ENCODE peak calls at places on chromosomes 3 and 15, in seven cellular contexts. S is astrocyte of the spinal cord; U is CD8-positive, alpha-beta T cell; Y is glutamatergic neuron; Z is HFF-Myc; D is pancreas; J is AG04449. I is an unnamed sample.

GRCh38 chr3:124877617-124878016 is 9.5 kb downstream of the ITGB5 start:
- DNase-seq in Z (no peak), D (no peak), Y (no peak), J (no peak), U (no peak), S (no peak), I (no peak)

GRCh38 chr3:119637679-119638525 is 22.5 kb downstream of the POPDC2 start:
- DNase-seq in U (no peak), D (no peak), Y (no peak), Z (peak; percentile 69), S (peak; percentile 88), J (peak; percentile 79), I (no peak)

GRCh38 chr15:78662028-78662427 is 21.0 kb upstream of the CHRNB4 start:
- DNase-seq in J (no peak), U (no peak), Z (no peak), S (no peak), Y (no peak), D (no peak), I (no peak)

GRCh38 chr15:53747501-53748068 is 11.9 kb downstream of the WDR72 start:
- DNase-seq in J (no peak), Y (no peak), Z (no peak), U (no peak), S (no peak), D (no peak), I (no peak)

GRCh38 chr15:49199666-49200065 is 29.6 kb downstream of the GALK2 start:
- DNase-seq in U (no peak), Z (no peak), J (no peak), Y (no peak), S (no peak), D (no peak), I (no peak)

GRCh38 chr15:22891426-22892210 is 53.2 kb downstream of the NIPA2 start:
- DNase-seq in U (no peak), D (no peak), S (no peak), Z (no peak), J (no peak), Y (no peak), I (no peak)

GRCh38 chr3:196927571-196928453 is 14.5 kb downstream of the NCBP2 start:
- DNase-seq in J (no peak), Z (no peak), D (no peak), Y (no peak), S (no peak), U (no peak), I (no peak)

GRCh38 chr3:31341130-31341529 is 191.6 kb upstream of the STT3B start:
- DNase-seq in S (no peak), J (no peak), U (no peak), Z (no peak), D (no peak), Y (no peak), I (no peak)

GRCh38 chr15:80418892-80419537 is 14.8 kb downstream of the ARNT2 start:
- DNase-seq in Y (no peak), S (peak; percentile 49), D (no peak), J (no peak), Z (peak; percentile 29), U (no peak), I (peak; percentile 9)

GRCh38 chr3:11390411-11391171 is 118.4 kb downstream of the ATG7 start:
- DNase-seq in D (no peak), U (no peak), Y (no peak), J (no peak), Z (no peak), S (peak; percentile 66), I (no peak)

GRCh38 chr15:92831459-92832229 is 68.5 kb upstream of the CHD2 start:
- DNase-seq in D (peak; percentile 92), U (peak; percentile 84), S (peak; percentile 99), J (peak; percentile 73), Z (peak; percentile 90), Y (peak; percentile 94), I (peak; percentile 75)

GRCh38 chr15:77487479-77487861 is 66.8 kb downstream of the HMG20A start:
- DNase-seq in D (no peak), Z (no peak), U (no peak), Y (no peak), J (no peak), S (no peak), I (no peak)

GRCh38 chr3:23591374-23591773 is 214.4 kb upstream of the UBE2E1 start:
- DNase-seq in S (no peak), D (no peak), U (no peak), J (no peak), Y (no peak), Z (no peak), I (no peak)

GRCh38 chr3:18027161-18027939 is 284.9 kb upstream of the TBC1D5 start:
- DNase-seq in Y (no peak), J (no peak), S (peak; percentile 68), Z (no peak), U (no peak), D (no peak), I (no peak)

GRCh38 chr3:127105587-127105986 is 87.3 kb upstream of the PRR23E start:
- DNase-seq in D (no peak), Y (no peak), Z (no peak), U (no peak), J (no peak), S (no peak), I (no peak)

GRCh38 chr3:18988619-18989229 is 159.6 kb upstream of the KCNH8 start:
- DNase-seq in J (no peak), S (peak; percentile 3), D (no peak), Y (no peak), Z (no peak), U (no peak), I (no peak)

GRCh38 chr3:107892960-107893359 is 197.9 kb downstream of the CD47 start:
- DNase-seq in S (no peak), Z (no peak), U (no peak), Y (no peak), J (no peak), D (no peak), I (no peak)

GRCh38 chr3:59540241-59540640 is 490.4 kb upstream of the CFAP20DC start:
- DNase-seq in Y (no peak), J (no peak), S (peak; percentile 71), U (no peak), D (no peak), Z (no peak), I (no peak)

GRCh38 chr3:22934973-22935372 is 268.2 kb upstream of the UBE2E2 start:
- DNase-seq in U (no peak), Z (no peak), D (no peak), J (no peak), S (no peak), Y (no peak), I (no peak)

GRCh38 chr3:186024210-186024609 is 84.7 kb downstream of the ETV5 start:
- DNase-seq in S (peak; percentile 3), Y (no peak), D (no peak), U (no peak), Z (no peak), J (no peak), I (no peak)

GRCh38 chr3:37819591-37819990 is 42.1 kb upstream of the CTDSPL start:
- DNase-seq in S (no peak), Z (no peak), Y (no peak), D (no peak), U (no peak), J (no peak), I (no peak)

GRCh38 chr15:96838088-96838487 is 507.6 kb downstream of the NR2F2 start:
- DNase-seq in Y (no peak), J (no peak), U (no peak), D (no peak), S (no peak), Z (no peak), I (no peak)

GRCh38 chr15:80274554-80274953 is 22.5 kb upstream of the CTXND1 start:
- DNase-seq in S (no peak), U (no peak), Y (no peak), Z (no peak), J (no peak), D (no peak), I (no peak)

GRCh38 chr3:39124876-39125836 is 17.7 kb downstream of the TTC21A start:
- DNase-seq in D (no peak), S (peak; percentile 40), Y (no peak), U (no peak), J (no peak), Z (no peak), I (no peak)

GRCh38 chr15:84586641-84587160 is 14.1 kb upstream of the ZSCAN2 start:
- DNase-seq in Z (no peak), S (no peak), Y (peak; percentile 40), U (no peak), D (no peak), J (no peak), I (no peak)

DNA sequence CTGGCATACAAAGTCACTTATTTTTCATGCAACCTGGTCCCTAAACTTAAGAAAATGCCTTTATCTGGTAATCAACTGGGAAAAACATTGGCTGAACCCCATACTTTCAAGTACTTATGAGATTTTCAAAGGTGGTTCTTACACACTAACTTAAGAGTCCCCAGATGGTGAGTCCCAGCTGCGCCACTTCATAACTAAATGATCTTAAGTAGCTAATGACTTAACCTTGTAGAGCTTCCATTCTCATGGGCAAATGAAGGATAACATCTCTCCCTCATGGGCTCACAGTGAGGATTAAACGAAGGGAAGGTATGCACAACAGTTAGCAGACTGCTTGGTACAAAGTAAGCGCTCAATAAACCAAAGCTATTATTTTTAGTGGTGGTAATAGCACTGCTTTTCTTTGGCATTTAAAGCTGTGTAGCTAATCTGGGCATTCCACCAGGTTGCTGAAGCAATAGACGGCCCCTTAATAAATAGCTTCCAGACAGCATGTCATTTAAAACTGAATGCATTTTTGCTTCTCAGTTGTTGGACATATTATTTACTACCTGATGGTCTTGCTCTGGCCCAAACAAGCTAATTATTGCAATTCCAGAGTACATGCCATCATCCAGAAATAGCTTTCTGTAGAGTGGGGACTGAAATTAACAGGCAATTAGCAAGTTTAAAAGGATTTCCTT is 55.4 kb downstream of the LIPC start:
- DNase-seq in U (no peak), Y (no peak), D (no peak), S (no peak), Z (no peak), J (no peak), I (no peak)
- TF ChIP-seq CTCF in U (no peak), Y (no peak), D (no peak), S (no peak), Z (no peak), J (no peak), I (no peak)

DNA sequence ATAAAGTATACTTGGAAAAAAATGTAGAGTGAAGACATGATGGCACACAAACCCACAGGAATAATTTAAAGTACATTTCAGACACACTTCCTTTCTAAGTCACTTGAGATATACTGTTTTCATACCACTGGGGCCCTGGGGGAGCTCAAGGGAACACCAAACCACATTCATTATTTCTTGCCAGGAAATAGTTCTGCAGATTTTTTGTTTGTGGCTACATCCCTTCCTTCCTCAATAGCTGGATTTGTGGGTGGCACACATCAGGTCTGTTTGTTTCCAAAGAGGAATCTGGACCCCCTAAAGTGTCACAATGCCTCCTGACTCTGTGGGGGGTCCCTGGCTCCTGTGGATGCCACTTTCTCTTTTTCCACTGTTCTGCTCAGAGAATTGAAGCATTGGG is 153.5 kb upstream of the COL8A1 start:
- DNase-seq in S (peak; percentile 77), D (no peak), J (no peak), Y (no peak), Z (no peak), U (no peak), I (no peak)
- TF ChIP-seq CTCF in S (no peak), D (no peak), J (no peak), Y (no peak), Z (no peak), U (no peak), I (no peak)

GRCh38 chr3:152938974-152939636 is 104.2 kb downstream of the P2RY1 start:
- DNase-seq in Z (no peak), D (no peak), U (no peak), J (no peak), Y (no peak), S (no peak), I (no peak)
- TF ChIP-seq CTCF in Z (no peak), D (no peak), U (no peak), J (no peak), Y (no peak), S (no peak), I (peak; percentile 25)

GRCh38 chr3:16808393-16809107 is 76.2 kb upstream of the PLCL2 start:
- DNase-seq in S (no peak), J (no peak), Z (no peak), Y (no peak), D (no peak), U (no peak), I (no peak)
- TF ChIP-seq CTCF in S (no peak), J (no peak), Z (peak; percentile 2), Y (no peak), D (no peak), U (no peak), I (no peak)